ENCODE peak calls at places on chromosomes 2 and 18, in eight cellular contexts. One of them, this sample, is unnamed.

GRCh38 chr2:131055169-131056065 is 37.8 kb downstream of the FAM168B start:
- DNase-seq in activated CD4-positive, alpha-beta T cell treated with anti-CD3 and anti-CD28 coated beads, Interleukin-2, amount 50 U/mL, for 24 hours: no peak
- DNase-seq in RPMI7951: no peak
- DNase-seq in activated T-helper 1 cell treated with Interleukin-2 at 50 U/mL for 16 hours: no peak
- DNase-seq in neural crest cell: no peak
- DNase-seq in fibroblast of lung: peak
- DNase-seq in stimulated activated CD4-positive, alpha-beta T cell treated with anti-CD3 and anti-CD28 coated beads, Interleukin-4, amount 100 ng/mL, for 4 hours: no peak
- DNase-seq in T-cell: no peak
- DNase-seq in this sample: no peak

GRCh38 chr2:157257312-157258252 is at the start of gene GALNT5:
- DNase-seq in activated CD4-positive, alpha-beta T cell treated with anti-CD3 and anti-CD28 coated beads, Interleukin-2, amount 50 U/mL, for 24 hours: no peak
- DNase-seq in RPMI7951: peak
- DNase-seq in activated T-helper 1 cell treated with Interleukin-2 at 50 U/mL for 16 hours: no peak
- DNase-seq in neural crest cell: no peak
- DNase-seq in fibroblast of lung: peak
- DNase-seq in stimulated activated CD4-positive, alpha-beta T cell treated with anti-CD3 and anti-CD28 coated beads, Interleukin-4, amount 100 ng/mL, for 4 hours: no peak
- DNase-seq in T-cell: no peak
- DNase-seq in this sample: no peak

GRCh38 chr18:63883617-63884016 is 3.9 kb upstream of the SERPINB2 start:
- DNase-seq in activated CD4-positive, alpha-beta T cell treated with anti-CD3 and anti-CD28 coated beads, Interleukin-2, amount 50 U/mL, for 24 hours: no peak
- DNase-seq in RPMI7951: peak
- DNase-seq in activated T-helper 1 cell treated with Interleukin-2 at 50 U/mL for 16 hours: no peak
- DNase-seq in neural crest cell: no peak
- DNase-seq in fibroblast of lung: no peak
- DNase-seq in stimulated activated CD4-positive, alpha-beta T cell treated with anti-CD3 and anti-CD28 coated beads, Interleukin-4, amount 100 ng/mL, for 4 hours: no peak
- DNase-seq in T-cell: no peak
- DNase-seq in this sample: no peak

GRCh38 chr2:153005051-153005450 is 286.6 kb downstream of the ARL6IP6 start:
- DNase-seq in activated CD4-positive, alpha-beta T cell treated with anti-CD3 and anti-CD28 coated beads, Interleukin-2, amount 50 U/mL, for 24 hours: no peak
- DNase-seq in RPMI7951: no peak
- DNase-seq in activated T-helper 1 cell treated with Interleukin-2 at 50 U/mL for 16 hours: no peak
- DNase-seq in neural crest cell: no peak
- DNase-seq in fibroblast of lung: no peak
- DNase-seq in stimulated activated CD4-positive, alpha-beta T cell treated with anti-CD3 and anti-CD28 coated beads, Interleukin-4, amount 100 ng/mL, for 4 hours: no peak
- DNase-seq in T-cell: no peak
- DNase-seq in this sample: no peak

GRCh38 chr2:14492920-14493503 is 139.5 kb upstream of the LRATD1 start:
- DNase-seq in activated CD4-positive, alpha-beta T cell treated with anti-CD3 and anti-CD28 coated beads, Interleukin-2, amount 50 U/mL, for 24 hours: no peak
- DNase-seq in RPMI7951: peak
- DNase-seq in activated T-helper 1 cell treated with Interleukin-2 at 50 U/mL for 16 hours: no peak
- DNase-seq in neural crest cell: no peak
- DNase-seq in fibroblast of lung: peak
- DNase-seq in stimulated activated CD4-positive, alpha-beta T cell treated with anti-CD3 and anti-CD28 coated beads, Interleukin-4, amount 100 ng/mL, for 4 hours: no peak
- DNase-seq in T-cell: no peak
- DNase-seq in this sample: no peak

GRCh38 chr2:170503971-170504819 is 210.9 kb upstream of the SP5 start:
- DNase-seq in activated CD4-positive, alpha-beta T cell treated with anti-CD3 and anti-CD28 coated beads, Interleukin-2, amount 50 U/mL, for 24 hours: no peak
- DNase-seq in RPMI7951: no peak
- DNase-seq in activated T-helper 1 cell treated with Interleukin-2 at 50 U/mL for 16 hours: no peak
- DNase-seq in neural crest cell: no peak
- DNase-seq in fibroblast of lung: no peak
- DNase-seq in stimulated activated CD4-positive, alpha-beta T cell treated with anti-CD3 and anti-CD28 coated beads, Interleukin-4, amount 100 ng/mL, for 4 hours: no peak
- DNase-seq in T-cell: no peak
- DNase-seq in this sample: no peak

GRCh38 chr2:182682210-182682609 is 33.8 kb upstream of the DNAJC10 start:
- DNase-seq in activated CD4-positive, alpha-beta T cell treated with anti-CD3 and anti-CD28 coated beads, Interleukin-2, amount 50 U/mL, for 24 hours: no peak
- DNase-seq in RPMI7951: no peak
- DNase-seq in activated T-helper 1 cell treated with Interleukin-2 at 50 U/mL for 16 hours: no peak
- DNase-seq in neural crest cell: no peak
- DNase-seq in fibroblast of lung: no peak
- DNase-seq in stimulated activated CD4-positive, alpha-beta T cell treated with anti-CD3 and anti-CD28 coated beads, Interleukin-4, amount 100 ng/mL, for 4 hours: no peak
- DNase-seq in T-cell: no peak
- DNase-seq in this sample: no peak

GRCh38 chr2:81901017-81901416 is 1596.5 kb upstream of the LRRTM1 start:
- DNase-seq in activated CD4-positive, alpha-beta T cell treated with anti-CD3 and anti-CD28 coated beads, Interleukin-2, amount 50 U/mL, for 24 hours: no peak
- DNase-seq in RPMI7951: no peak
- DNase-seq in activated T-helper 1 cell treated with Interleukin-2 at 50 U/mL for 16 hours: no peak
- DNase-seq in neural crest cell: no peak
- DNase-seq in fibroblast of lung: no peak
- DNase-seq in stimulated activated CD4-positive, alpha-beta T cell treated with anti-CD3 and anti-CD28 coated beads, Interleukin-4, amount 100 ng/mL, for 4 hours: no peak
- DNase-seq in T-cell: no peak
- DNase-seq in this sample: no peak

GRCh38 chr18:63297678-63298392 is 21.7 kb downstream of the BCL2 start:
- DNase-seq in activated CD4-positive, alpha-beta T cell treated with anti-CD3 and anti-CD28 coated beads, Interleukin-2, amount 50 U/mL, for 24 hours: no peak
- DNase-seq in RPMI7951: no peak
- DNase-seq in activated T-helper 1 cell treated with Interleukin-2 at 50 U/mL for 16 hours: no peak
- DNase-seq in neural crest cell: no peak
- DNase-seq in fibroblast of lung: peak
- DNase-seq in stimulated activated CD4-positive, alpha-beta T cell treated with anti-CD3 and anti-CD28 coated beads, Interleukin-4, amount 100 ng/mL, for 4 hours: no peak
- DNase-seq in T-cell: no peak
- DNase-seq in this sample: no peak

GRCh38 chr2:168037772-168038171 is 209.6 kb downstream of the STK39 start:
- DNase-seq in activated CD4-positive, alpha-beta T cell treated with anti-CD3 and anti-CD28 coated beads, Interleukin-2, amount 50 U/mL, for 24 hours: no peak
- DNase-seq in RPMI7951: no peak
- DNase-seq in activated T-helper 1 cell treated with Interleukin-2 at 50 U/mL for 16 hours: no peak
- DNase-seq in neural crest cell: no peak
- DNase-seq in fibroblast of lung: peak
- DNase-seq in stimulated activated CD4-positive, alpha-beta T cell treated with anti-CD3 and anti-CD28 coated beads, Interleukin-4, amount 100 ng/mL, for 4 hours: no peak
- DNase-seq in T-cell: no peak
- DNase-seq in this sample: no peak

GRCh38 chr2:75309596-75310290 is 110.4 kb upstream of the TACR1 start:
- DNase-seq in activated CD4-positive, alpha-beta T cell treated with anti-CD3 and anti-CD28 coated beads, Interleukin-2, amount 50 U/mL, for 24 hours: no peak
- DNase-seq in RPMI7951: peak
- DNase-seq in activated T-helper 1 cell treated with Interleukin-2 at 50 U/mL for 16 hours: no peak
- DNase-seq in neural crest cell: no peak
- DNase-seq in fibroblast of lung: peak
- DNase-seq in stimulated activated CD4-positive, alpha-beta T cell treated with anti-CD3 and anti-CD28 coated beads, Interleukin-4, amount 100 ng/mL, for 4 hours: no peak
- DNase-seq in T-cell: no peak
- DNase-seq in this sample: no peak

GRCh38 chr2:40087927-40088326 is 308.9 kb upstream of the THUMPD2 start:
- DNase-seq in activated CD4-positive, alpha-beta T cell treated with anti-CD3 and anti-CD28 coated beads, Interleukin-2, amount 50 U/mL, for 24 hours: no peak
- DNase-seq in RPMI7951: no peak
- DNase-seq in activated T-helper 1 cell treated with Interleukin-2 at 50 U/mL for 16 hours: no peak
- DNase-seq in neural crest cell: no peak
- DNase-seq in fibroblast of lung: no peak
- DNase-seq in stimulated activated CD4-positive, alpha-beta T cell treated with anti-CD3 and anti-CD28 coated beads, Interleukin-4, amount 100 ng/mL, for 4 hours: no peak
- DNase-seq in T-cell: no peak
- DNase-seq in this sample: no peak

GRCh38 chr2:42436370-42436769 is 57.4 kb downstream of the KCNG3 start:
- DNase-seq in activated CD4-positive, alpha-beta T cell treated with anti-CD3 and anti-CD28 coated beads, Interleukin-2, amount 50 U/mL, for 24 hours: no peak
- DNase-seq in RPMI7951: no peak
- DNase-seq in activated T-helper 1 cell treated with Interleukin-2 at 50 U/mL for 16 hours: no peak
- DNase-seq in neural crest cell: no peak
- DNase-seq in fibroblast of lung: no peak
- DNase-seq in stimulated activated CD4-positive, alpha-beta T cell treated with anti-CD3 and anti-CD28 coated beads, Interleukin-4, amount 100 ng/mL, for 4 hours: no peak
- DNase-seq in T-cell: no peak
- DNase-seq in this sample: no peak

GRCh38 chr18:35983818-35984217 is 11.3 kb downstream of the RMP24 start:
- DNase-seq in activated CD4-positive, alpha-beta T cell treated with anti-CD3 and anti-CD28 coated beads, Interleukin-2, amount 50 U/mL, for 24 hours: no peak
- DNase-seq in RPMI7951: no peak
- DNase-seq in activated T-helper 1 cell treated with Interleukin-2 at 50 U/mL for 16 hours: no peak
- DNase-seq in neural crest cell: no peak
- DNase-seq in fibroblast of lung: peak
- DNase-seq in stimulated activated CD4-positive, alpha-beta T cell treated with anti-CD3 and anti-CD28 coated beads, Interleukin-4, amount 100 ng/mL, for 4 hours: no peak
- DNase-seq in T-cell: no peak
- DNase-seq in this sample: no peak

GRCh38 chr18:35661483-35662146 is 80.1 kb downstream of the GALNT1 start:
- DNase-seq in activated CD4-positive, alpha-beta T cell treated with anti-CD3 and anti-CD28 coated beads, Interleukin-2, amount 50 U/mL, for 24 hours: no peak
- DNase-seq in RPMI7951: no peak
- DNase-seq in activated T-helper 1 cell treated with Interleukin-2 at 50 U/mL for 16 hours: no peak
- DNase-seq in neural crest cell: no peak
- DNase-seq in fibroblast of lung: peak
- DNase-seq in stimulated activated CD4-positive, alpha-beta T cell treated with anti-CD3 and anti-CD28 coated beads, Interleukin-4, amount 100 ng/mL, for 4 hours: no peak
- DNase-seq in T-cell: no peak
- DNase-seq in this sample: no peak

GRCh38 chr18:2846638-2847340 is at the start of gene EMILIN2:
- DNase-seq in activated CD4-positive, alpha-beta T cell treated with anti-CD3 and anti-CD28 coated beads, Interleukin-2, amount 50 U/mL, for 24 hours: no peak
- DNase-seq in RPMI7951: peak
- DNase-seq in activated T-helper 1 cell treated with Interleukin-2 at 50 U/mL for 16 hours: peak
- DNase-seq in neural crest cell: peak
- DNase-seq in fibroblast of lung: peak
- DNase-seq in stimulated activated CD4-positive, alpha-beta T cell treated with anti-CD3 and anti-CD28 coated beads, Interleukin-4, amount 100 ng/mL, for 4 hours: peak
- DNase-seq in T-cell: peak
- DNase-seq in this sample: peak

GRCh38 chr18:45621068-45621511 is 5.8 kb downstream of the SLC14A2 start:
- DNase-seq in activated CD4-positive, alpha-beta T cell treated with anti-CD3 and anti-CD28 coated beads, Interleukin-2, amount 50 U/mL, for 24 hours: peak
- DNase-seq in RPMI7951: peak
- DNase-seq in activated T-helper 1 cell treated with Interleukin-2 at 50 U/mL for 16 hours: peak
- DNase-seq in neural crest cell: peak
- DNase-seq in fibroblast of lung: peak
- DNase-seq in stimulated activated CD4-positive, alpha-beta T cell treated with anti-CD3 and anti-CD28 coated beads, Interleukin-4, amount 100 ng/mL, for 4 hours: peak
- DNase-seq in T-cell: peak
- DNase-seq in this sample: peak

GRCh38 chr2:178006710-178007109 is 65.9 kb downstream of the PDE11A start:
- DNase-seq in activated CD4-positive, alpha-beta T cell treated with anti-CD3 and anti-CD28 coated beads, Interleukin-2, amount 50 U/mL, for 24 hours: no peak
- DNase-seq in RPMI7951: no peak
- DNase-seq in activated T-helper 1 cell treated with Interleukin-2 at 50 U/mL for 16 hours: no peak
- DNase-seq in neural crest cell: no peak
- DNase-seq in fibroblast of lung: peak
- DNase-seq in stimulated activated CD4-positive, alpha-beta T cell treated with anti-CD3 and anti-CD28 coated beads, Interleukin-4, amount 100 ng/mL, for 4 hours: no peak
- DNase-seq in T-cell: no peak
- DNase-seq in this sample: no peak

GRCh38 chr2:86429335-86429734 is 11.8 kb upstream of the KDM3A start:
- DNase-seq in activated CD4-positive, alpha-beta T cell treated with anti-CD3 and anti-CD28 coated beads, Interleukin-2, amount 50 U/mL, for 24 hours: no peak
- DNase-seq in RPMI7951: no peak
- DNase-seq in activated T-helper 1 cell treated with Interleukin-2 at 50 U/mL for 16 hours: no peak
- DNase-seq in neural crest cell: no peak
- DNase-seq in fibroblast of lung: no peak
- DNase-seq in stimulated activated CD4-positive, alpha-beta T cell treated with anti-CD3 and anti-CD28 coated beads, Interleukin-4, amount 100 ng/mL, for 4 hours: no peak
- DNase-seq in T-cell: no peak
- DNase-seq in this sample: no peak

GRCh38 chr2:224222320-224222719 is 179.6 kb downstream of the FAM124B start:
- DNase-seq in activated CD4-positive, alpha-beta T cell treated with anti-CD3 and anti-CD28 coated beads, Interleukin-2, amount 50 U/mL, for 24 hours: no peak
- DNase-seq in RPMI7951: peak
- DNase-seq in activated T-helper 1 cell treated with Interleukin-2 at 50 U/mL for 16 hours: no peak
- DNase-seq in neural crest cell: no peak
- DNase-seq in fibroblast of lung: peak
- DNase-seq in stimulated activated CD4-positive, alpha-beta T cell treated with anti-CD3 and anti-CD28 coated beads, Interleukin-4, amount 100 ng/mL, for 4 hours: no peak
- DNase-seq in T-cell: no peak
- DNase-seq in this sample: no peak

GRCh38 chr18:26657618-26658581 is 109.5 kb upstream of the KCTD1 start:
- DNase-seq in activated CD4-positive, alpha-beta T cell treated with anti-CD3 and anti-CD28 coated beads, Interleukin-2, amount 50 U/mL, for 24 hours: no peak
- DNase-seq in RPMI7951: peak
- DNase-seq in activated T-helper 1 cell treated with Interleukin-2 at 50 U/mL for 16 hours: no peak
- DNase-seq in neural crest cell: no peak
- DNase-seq in fibroblast of lung: no peak
- DNase-seq in stimulated activated CD4-positive, alpha-beta T cell treated with anti-CD3 and anti-CD28 coated beads, Interleukin-4, amount 100 ng/mL, for 4 hours: no peak
- DNase-seq in T-cell: no peak
- DNase-seq in this sample: no peak

GRCh38 chr2:203934711-203935438 is 1.7 kb upstream of the ICOS start:
- DNase-seq in activated CD4-positive, alpha-beta T cell treated with anti-CD3 and anti-CD28 coated beads, Interleukin-2, amount 50 U/mL, for 24 hours: no peak
- DNase-seq in RPMI7951: no peak
- DNase-seq in activated T-helper 1 cell treated with Interleukin-2 at 50 U/mL for 16 hours: no peak
- DNase-seq in neural crest cell: no peak
- DNase-seq in fibroblast of lung: no peak
- DNase-seq in stimulated activated CD4-positive, alpha-beta T cell treated with anti-CD3 and anti-CD28 coated beads, Interleukin-4, amount 100 ng/mL, for 4 hours: no peak
- DNase-seq in T-cell: no peak
- DNase-seq in this sample: no peak

GRCh38 chr2:2698182-2699116 is 367.4 kb upstream of the MYT1L start:
- DNase-seq in activated CD4-positive, alpha-beta T cell treated with anti-CD3 and anti-CD28 coated beads, Interleukin-2, amount 50 U/mL, for 24 hours: no peak
- DNase-seq in RPMI7951: peak
- DNase-seq in activated T-helper 1 cell treated with Interleukin-2 at 50 U/mL for 16 hours: no peak
- DNase-seq in neural crest cell: peak
- DNase-seq in fibroblast of lung: no peak
- DNase-seq in stimulated activated CD4-positive, alpha-beta T cell treated with anti-CD3 and anti-CD28 coated beads, Interleukin-4, amount 100 ng/mL, for 4 hours: no peak
- DNase-seq in T-cell: no peak
- DNase-seq in this sample: no peak

GRCh38 chr2:128605931-128606330 is 287.3 kb upstream of the HS6ST1 start:
- DNase-seq in activated CD4-positive, alpha-beta T cell treated with anti-CD3 and anti-CD28 coated beads, Interleukin-2, amount 50 U/mL, for 24 hours: no peak
- DNase-seq in RPMI7951: no peak
- DNase-seq in activated T-helper 1 cell treated with Interleukin-2 at 50 U/mL for 16 hours: no peak
- DNase-seq in neural crest cell: no peak
- DNase-seq in fibroblast of lung: no peak
- DNase-seq in stimulated activated CD4-positive, alpha-beta T cell treated with anti-CD3 and anti-CD28 coated beads, Interleukin-4, amount 100 ng/mL, for 4 hours: no peak
- DNase-seq in T-cell: no peak
- DNase-seq in this sample: peak

GRCh38 chr2:96260404-96261260 is 5.2 kb downstream of the TMEM127 start:
- DNase-seq in activated CD4-positive, alpha-beta T cell treated with anti-CD3 and anti-CD28 coated beads, Interleukin-2, amount 50 U/mL, for 24 hours: no peak
- DNase-seq in RPMI7951: peak
- DNase-seq in activated T-helper 1 cell treated with Interleukin-2 at 50 U/mL for 16 hours: no peak
- DNase-seq in neural crest cell: no peak
- DNase-seq in fibroblast of lung: peak
- DNase-seq in stimulated activated CD4-positive, alpha-beta T cell treated with anti-CD3 and anti-CD28 coated beads, Interleukin-4, amount 100 ng/mL, for 4 hours: no peak
- DNase-seq in T-cell: peak
- DNase-seq in this sample: no peak

GRCh38 chr2:128249555-128249954 is 69.1 kb downstream of the HS6ST1 start:
- DNase-seq in activated CD4-positive, alpha-beta T cell treated with anti-CD3 and anti-CD28 coated beads, Interleukin-2, amount 50 U/mL, for 24 hours: no peak
- DNase-seq in RPMI7951: no peak
- DNase-seq in activated T-helper 1 cell treated with Interleukin-2 at 50 U/mL for 16 hours: no peak
- DNase-seq in neural crest cell: no peak
- DNase-seq in fibroblast of lung: no peak
- DNase-seq in stimulated activated CD4-positive, alpha-beta T cell treated with anti-CD3 and anti-CD28 coated beads, Interleukin-4, amount 100 ng/mL, for 4 hours: no peak
- DNase-seq in T-cell: no peak
- DNase-seq in this sample: no peak